ENCODE peak calls at places on chromosomes 7 and 10, in six cellular contexts. One of them, this sample, is unnamed.

GRCh38 chr7:136869006-136869961 is 832 bp downstream of the CHRM2 start:
- DNase-seq in M059J: peak; percentile 24
- DNase-seq in NCI-H2081: no peak
- DNase-seq in choroid plexus epithelial cell: peak; percentile 31
- DNase-seq in activated gamma-delta T cell: no peak
- DNase-seq in NCI-H526 treated with DMSO at 0.1 percent for 48 hours: peak; percentile 21
- DNase-seq in this sample: no peak

GRCh38 chr10:5590816-5591215 is 66.1 kb downstream of the CALML3 start:
- DNase-seq in NCI-H526 treated with DMSO at 0.1 percent for 48 hours: no peak
- DNase-seq in activated gamma-delta T cell: no peak
- DNase-seq in NCI-H2081: no peak
- DNase-seq in M059J: no peak
- DNase-seq in choroid plexus epithelial cell: no peak
- DNase-seq in this sample: no peak

GRCh38 chr10:77428776-77429395 is 208.7 kb downstream of the KCNMA1 start:
- DNase-seq in NCI-H526 treated with DMSO at 0.1 percent for 48 hours: no peak
- DNase-seq in choroid plexus epithelial cell: peak; percentile 86
- DNase-seq in activated gamma-delta T cell: no peak
- DNase-seq in NCI-H2081: no peak
- DNase-seq in M059J: peak; percentile 38
- DNase-seq in this sample: peak; percentile 20

GRCh38 chr10:111648046-111648445 is 535.5 kb downstream of the GPAM start:
- DNase-seq in NCI-H526 treated with DMSO at 0.1 percent for 48 hours: no peak
- DNase-seq in activated gamma-delta T cell: no peak
- DNase-seq in NCI-H2081: no peak
- DNase-seq in choroid plexus epithelial cell: no peak
- DNase-seq in M059J: peak; percentile 1
- DNase-seq in this sample: no peak

GRCh38 chr7:141511370-141512335 is 39.6 kb upstream of the AGK start:
- DNase-seq in M059J: no peak
- DNase-seq in choroid plexus epithelial cell: peak; percentile 1
- DNase-seq in activated gamma-delta T cell: no peak
- DNase-seq in NCI-H526 treated with DMSO at 0.1 percent for 48 hours: peak; percentile 33
- DNase-seq in NCI-H2081: no peak
- DNase-seq in this sample: no peak

GRCh38 chr7:137337902-137338301 is 5.6 kb downstream of the PTN start:
- DNase-seq in NCI-H526 treated with DMSO at 0.1 percent for 48 hours: no peak
- DNase-seq in choroid plexus epithelial cell: peak; percentile 11
- DNase-seq in NCI-H2081: peak; percentile 45
- DNase-seq in activated gamma-delta T cell: no peak
- DNase-seq in M059J: peak; percentile 16
- DNase-seq in this sample: no peak

GRCh38 chr7:2403718-2404648 is 572 bp downstream of the CHST12 start:
- DNase-seq in M059J: peak; percentile 55
- DNase-seq in NCI-H526 treated with DMSO at 0.1 percent for 48 hours: no peak
- DNase-seq in choroid plexus epithelial cell: peak; percentile 35
- DNase-seq in activated gamma-delta T cell: no peak
- DNase-seq in NCI-H2081: no peak
- DNase-seq in this sample: peak; percentile 11

GRCh38 chr7:120398284-120399000 is 125.5 kb downstream of the KCND2 start:
- DNase-seq in choroid plexus epithelial cell: no peak
- DNase-seq in M059J: no peak
- DNase-seq in NCI-H2081: no peak
- DNase-seq in NCI-H526 treated with DMSO at 0.1 percent for 48 hours: no peak
- DNase-seq in activated gamma-delta T cell: no peak
- DNase-seq in this sample: no peak

GRCh38 chr10:103855852-103856496 is 598 bp upstream of the SH3PXD2A start:
- DNase-seq in NCI-H2081: no peak
- DNase-seq in NCI-H526 treated with DMSO at 0.1 percent for 48 hours: no peak
- DNase-seq in M059J: no peak
- DNase-seq in activated gamma-delta T cell: no peak
- DNase-seq in choroid plexus epithelial cell: no peak
- DNase-seq in this sample: no peak

GRCh38 chr10:126420571-126421275 is 32.4 kb upstream of the ADAM12 start:
- DNase-seq in M059J: peak; percentile 73
- DNase-seq in NCI-H526 treated with DMSO at 0.1 percent for 48 hours: no peak
- DNase-seq in choroid plexus epithelial cell: peak; percentile 13
- DNase-seq in activated gamma-delta T cell: no peak
- DNase-seq in NCI-H2081: peak; percentile 33
- DNase-seq in this sample: no peak

GRCh38 chr10:5945561-5946418 is 31.6 kb downstream of the IL15RA start:
- DNase-seq in choroid plexus epithelial cell: peak; percentile 82
- DNase-seq in NCI-H526 treated with DMSO at 0.1 percent for 48 hours: no peak
- DNase-seq in M059J: peak; percentile 90
- DNase-seq in activated gamma-delta T cell: no peak
- DNase-seq in NCI-H2081: no peak
- DNase-seq in this sample: no peak

GRCh38 chr10:91883549-91884542 is 25.4 kb downstream of the FGFBP3 start:
- DNase-seq in choroid plexus epithelial cell: peak; percentile 80
- DNase-seq in activated gamma-delta T cell: no peak
- DNase-seq in NCI-H2081: no peak
- DNase-seq in NCI-H526 treated with DMSO at 0.1 percent for 48 hours: peak; percentile 23
- DNase-seq in M059J: peak; percentile 12
- DNase-seq in this sample: no peak

GRCh38 chr7:107891619-107892366 is 810 bp downstream of the DLD start:
- DNase-seq in M059J: no peak
- DNase-seq in NCI-H526 treated with DMSO at 0.1 percent for 48 hours: no peak
- DNase-seq in activated gamma-delta T cell: no peak
- DNase-seq in choroid plexus epithelial cell: peak; percentile 43
- DNase-seq in NCI-H2081: peak; percentile 64
- DNase-seq in this sample: peak; percentile 29

GRCh38 chr10:95767884-95768556 is 12.1 kb downstream of the ENTPD1 start:
- DNase-seq in NCI-H2081: no peak
- DNase-seq in activated gamma-delta T cell: no peak
- DNase-seq in NCI-H526 treated with DMSO at 0.1 percent for 48 hours: no peak
- DNase-seq in M059J: peak; percentile 12
- DNase-seq in choroid plexus epithelial cell: peak; percentile 85
- DNase-seq in this sample: no peak

GRCh38 chr10:51918451-51918850 is 219.1 kb upstream of the CSTF2T start:
- DNase-seq in choroid plexus epithelial cell: no peak
- DNase-seq in NCI-H2081: no peak
- DNase-seq in activated gamma-delta T cell: no peak
- DNase-seq in NCI-H526 treated with DMSO at 0.1 percent for 48 hours: no peak
- DNase-seq in M059J: no peak
- DNase-seq in this sample: no peak

GRCh38 chr10:72261323-72262018 is 12.3 kb upstream of the DDIT4 start:
- DNase-seq in choroid plexus epithelial cell: no peak
- DNase-seq in NCI-H526 treated with DMSO at 0.1 percent for 48 hours: no peak
- DNase-seq in activated gamma-delta T cell: no peak
- DNase-seq in NCI-H2081: no peak
- DNase-seq in M059J: peak; percentile 44
- DNase-seq in this sample: no peak

GRCh38 chr10:58856508-58857240 is 319.8 kb upstream of the PHYHIPL start:
- DNase-seq in NCI-H2081: no peak
- DNase-seq in M059J: peak; percentile 96
- DNase-seq in activated gamma-delta T cell: no peak
- DNase-seq in NCI-H526 treated with DMSO at 0.1 percent for 48 hours: no peak
- DNase-seq in choroid plexus epithelial cell: peak; percentile 98
- DNase-seq in this sample: peak; percentile 99

GRCh38 chr7:50662996-50663395 is 97.8 kb upstream of the DDC start:
- DNase-seq in NCI-H526 treated with DMSO at 0.1 percent for 48 hours: no peak
- DNase-seq in NCI-H2081: no peak
- DNase-seq in choroid plexus epithelial cell: no peak
- DNase-seq in M059J: no peak
- DNase-seq in activated gamma-delta T cell: no peak
- DNase-seq in this sample: no peak

GRCh38 chr7:47308808-47309207 is 273.1 kb downstream of the TNS3 start:
- DNase-seq in M059J: no peak
- DNase-seq in NCI-H526 treated with DMSO at 0.1 percent for 48 hours: no peak
- DNase-seq in NCI-H2081: no peak
- DNase-seq in activated gamma-delta T cell: no peak
- DNase-seq in choroid plexus epithelial cell: no peak
- DNase-seq in this sample: no peak

GRCh38 chr7:64959072-64959747 is 31.6 kb downstream of the ZNF117 start:
- DNase-seq in choroid plexus epithelial cell: no peak
- DNase-seq in NCI-H2081: peak; percentile 61
- DNase-seq in activated gamma-delta T cell: no peak
- DNase-seq in NCI-H526 treated with DMSO at 0.1 percent for 48 hours: no peak
- DNase-seq in M059J: no peak
- DNase-seq in this sample: no peak